ENCODE peak calls at places on chromosomes 13 and 19, in four cellular contexts. U is HepG2, H is K562, L is GM12878. D is an unnamed sample.
A peak's percentile ranks its signal among the peaks of the same experiment; 100 is the strongest.

GRCh38 chr19:14582894-14583340 is at the start of gene CLEC17A:
- DNase-seq in H (no peak), U (no peak), L (peak; percentile 66), D (no peak)

GRCh38 chr19:42563352-42564210 is 31.1 kb downstream of the CEACAM8 start:
- DNase-seq in H (peak; percentile 66), L (no peak), U (peak; percentile 39), D (peak; percentile 76)

GRCh38 chr19:13839938-13840750 is 36.8 kb upstream of the NANOS3 start:
- DNase-seq in U (no peak), L (no peak), H (no peak), D (no peak)

GRCh38 chr19:55640043-55640576 is 692 bp upstream of the ZNF580 start:
- DNase-seq in L (no peak), H (peak; percentile 62), U (no peak), D (peak; percentile 49)

GRCh38 chr19:31285744-31286143 is 63.5 kb downstream of the TSHZ3 start:
- DNase-seq in U (no peak), H (no peak), L (no peak), D (no peak)

GRCh38 chr19:18093439-18094161 is 4.0 kb upstream of the MAST3 start:
- DNase-seq in U (peak; percentile 47), H (peak; percentile 91), L (no peak), D (peak; percentile 68)

GRCh38 chr13:87089391-87089790 is 581.8 kb upstream of the SLITRK5 start:
- DNase-seq in H (no peak), L (no peak), U (no peak), D (no peak)

GRCh38 chr19:3982701-3983541 is 2.3 kb downstream of the EEF2 start:
- DNase-seq in H (peak; percentile 47), L (no peak), U (peak; percentile 41), D (no peak)

GRCh38 chr13:41563501-41564001 is 106.2 kb downstream of the RGCC start:
- DNase-seq in U (peak; percentile 57), H (no peak), L (no peak), D (no peak)

GRCh38 chr13:27536361-27537101 is 83.8 kb downstream of the LNX2 start:
- DNase-seq in U (no peak), H (no peak), L (no peak), D (no peak)

GRCh38 chr13:71240906-71241305 is 626.1 kb downstream of the DACH1 start:
- DNase-seq in U (no peak), L (no peak), H (no peak), D (no peak)

GRCh38 chr13:97975280-97975850 is 21.9 kb downstream of the IPO5 start:
- DNase-seq in U (no peak), H (no peak), L (no peak), D (no peak)

GRCh38 chr13:31950121-31950810 is 81.3 kb upstream of the FRY start:
- DNase-seq in H (no peak), U (no peak), L (no peak), D (no peak)

GRCh38 chr13:113955235-113955634 is 18.6 kb downstream of the C13orf46 start:
- DNase-seq in U (no peak), H (no peak), L (no peak), D (no peak)

GRCh38 chr19:57558525-57558924 is 1.1 kb downstream of the ZNF550 start:
- DNase-seq in L (no peak), U (peak; percentile 18), H (peak; percentile 18), D (no peak)

GRCh38 chr13:58085819-58086218 is 454.3 kb downstream of the PCDH17 start:
- DNase-seq in U (no peak), L (no peak), H (no peak), D (no peak)

GRCh38 chr19:511101-511841 is 4.0 kb downstream of the TPGS1 start:
- DNase-seq in U (no peak), H (peak; percentile 15), L (no peak), D (no peak)

GRCh38 chr19:40377876-40378385 is 12.1 kb downstream of the HIPK4 start:
- DNase-seq in U (no peak), H (no peak), L (no peak), D (no peak)

GRCh38 chr19:29211562-29212416 is 1.2 kb downstream of the UQCRFS1 start:
- DNase-seq in H (peak; percentile 18), U (peak; percentile 7), L (no peak), D (peak; percentile 60)

GRCh38 chr13:37074703-37075102 is 15.2 kb upstream of the SUPT20H start:
- DNase-seq in U (no peak), H (no peak), L (no peak), D (peak; percentile 11)

GRCh38 chr13:39463611-39464010 is 139.4 kb downstream of the LHFPL6 start:
- DNase-seq in U (no peak), H (no peak), L (no peak), D (no peak)

GRCh38 chr19:11673608-11674041 is 65.1 kb downstream of the ZNF823 start:
- DNase-seq in H (peak; percentile 37), U (peak; percentile 68), L (no peak), D (peak; percentile 21)

GRCh38 chr19:13154241-13154778 is 4.1 kb downstream of the IER2 start:
- DNase-seq in L (no peak), H (peak; percentile 58), U (peak; percentile 65), D (peak; percentile 65)

GRCh38 chr19:16435238-16435911 is 36.4 kb downstream of the EPS15L1 start:
- DNase-seq in L (no peak), H (no peak), U (no peak), D (no peak)

GRCh38 chr19:49896863-49897621 is at the start of gene IL4I1:
- DNase-seq in U (no peak), H (no peak), L (peak; percentile 96), D (no peak)

GRCh38 chr13:101487046-101487830 is 34.8 kb downstream of the ITGBL1 start:
- DNase-seq in L (no peak), U (no peak), H (no peak), D (no peak)
- TF ChIP-seq KDM1A in L (no peak), U (no peak), H (no peak), D (no peak)

DNA sequence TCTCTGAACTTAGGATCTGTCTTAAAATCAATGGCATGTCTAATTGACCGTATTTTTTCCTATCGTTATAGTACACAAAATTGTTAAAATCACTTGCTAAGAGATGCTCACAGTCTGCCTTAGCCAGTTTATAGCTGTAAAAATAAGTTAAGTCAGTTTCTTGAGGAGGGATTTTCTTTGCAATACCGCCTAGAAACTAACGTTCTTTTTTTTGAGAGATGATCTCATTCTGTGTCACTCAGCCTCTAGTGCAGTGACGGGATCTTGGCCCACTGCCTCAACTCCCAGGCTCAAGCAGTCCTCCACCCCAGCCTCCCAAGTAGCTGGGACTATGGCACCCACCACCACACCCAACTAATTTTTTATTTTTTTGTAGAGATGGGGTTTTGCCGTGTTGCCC is 4.4 kb downstream of the CKAP2 start:
- DNase-seq in H (no peak), L (no peak), U (no peak), D (no peak)
- TF ChIP-seq BHLHE40 in H (no peak), L (no peak), U (no peak), D (no peak)

GRCh38 chr13:30115257-30115600 is 192.1 kb downstream of the KATNAL1 start:
- DNase-seq in U (no peak), L (no peak), H (no peak), D (no peak)
- H3K4me3 ChIP-seq in U (peak overlapping the region; percentile 69), L (peak overlapping the region; percentile 63), H (peak overlapping the region; percentile 51), D (no peak overlapping the region)

DNA sequence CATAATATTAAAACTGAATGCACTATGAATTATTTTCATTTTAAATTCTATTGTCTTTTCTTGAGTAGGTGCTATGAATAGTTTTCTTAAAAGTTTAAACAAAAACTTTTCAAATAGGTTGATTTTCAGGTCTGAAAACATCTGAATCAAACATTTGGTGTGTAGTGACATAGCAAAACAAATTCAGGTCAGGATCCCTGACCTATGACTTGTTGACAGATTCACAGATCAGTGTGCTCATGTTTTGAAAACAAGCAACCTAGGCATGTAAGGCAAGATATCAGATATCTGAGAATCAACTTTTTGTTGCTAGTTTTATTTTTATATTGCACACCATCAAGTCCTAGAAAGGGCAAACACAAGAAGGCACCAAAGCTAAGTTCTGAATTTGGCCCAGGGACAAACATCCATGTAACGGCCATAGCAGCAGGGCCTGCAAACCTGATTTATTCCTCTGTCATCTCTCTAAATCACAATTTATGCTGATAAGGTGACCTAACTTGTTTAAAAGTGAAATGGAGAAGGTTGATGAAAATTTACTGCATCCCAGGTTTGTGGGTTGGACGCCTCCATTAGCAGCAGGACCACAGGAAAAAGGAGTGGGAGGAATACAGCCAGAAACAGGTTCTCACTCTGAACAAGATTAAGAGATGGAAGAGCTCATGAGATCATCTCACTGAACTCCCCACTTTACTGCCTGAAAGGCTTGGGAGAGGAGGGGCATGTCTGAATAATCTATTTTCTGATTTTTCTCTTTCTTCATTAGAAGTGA is 337.7 kb downstream of the KCNRG start:
- DNase-seq in U (no peak), L (no peak), H (no peak), D (no peak)
- TF ChIP-seq KDM1A in U (no peak), L (no peak), H (no peak), D (no peak)

GRCh38 chr13:47949799-47950198 is 51.3 kb downstream of the SUCLA2 start:
- DNase-seq in U (no peak), L (no peak), H (no peak), D (no peak)

DNA sequence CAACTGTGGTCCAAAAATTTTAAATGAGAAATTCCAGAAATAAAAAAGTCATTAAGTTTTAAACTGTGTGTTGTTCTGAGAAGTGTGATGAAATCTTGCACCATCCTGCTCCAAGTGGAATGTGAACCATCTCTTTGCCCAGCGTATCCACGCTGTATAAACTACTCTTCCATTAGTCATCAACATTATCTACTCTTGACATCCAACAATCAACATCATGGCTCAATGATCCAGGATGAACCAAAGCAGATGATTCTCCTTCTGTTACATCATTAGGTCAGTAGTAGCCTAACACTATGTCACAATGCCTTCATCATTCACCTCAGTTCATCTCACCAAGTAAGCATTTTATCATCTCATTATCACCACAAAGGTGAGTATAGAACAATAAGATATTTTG is 55.3 kb downstream of the SUCLA2 start:
- DNase-seq in H (no peak), L (no peak), U (peak; percentile 4), D (peak; percentile 22)
- TF ChIP-seq BHLHE40 in H (no peak), L (no peak), U (no peak), D (no peak)

DNA sequence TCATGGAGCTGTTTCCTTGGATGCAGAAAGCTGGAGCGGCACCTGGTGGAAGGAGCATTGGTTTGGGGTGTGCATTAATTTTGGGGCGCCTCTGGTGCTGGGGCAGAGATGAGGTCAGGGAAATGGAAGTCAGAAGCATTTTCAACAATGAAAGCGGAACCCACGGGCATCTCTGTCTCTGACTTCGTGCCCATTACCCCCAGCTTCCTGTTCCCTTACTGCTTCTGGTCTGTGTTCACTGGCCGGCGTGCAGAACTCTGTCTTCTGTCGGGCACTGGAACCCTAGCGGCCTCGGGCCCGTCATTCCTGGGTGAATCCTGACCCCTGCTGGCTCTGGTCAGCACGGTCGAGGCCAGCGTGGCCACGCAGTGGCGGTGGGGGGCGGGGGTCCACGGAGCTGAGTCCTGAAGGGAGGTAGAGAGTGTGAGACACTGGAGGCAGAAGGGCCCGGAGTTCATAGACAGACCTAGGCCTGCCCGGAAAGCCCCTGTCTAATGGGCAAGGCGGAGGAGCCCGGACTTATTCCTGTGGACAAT is 7.9 kb upstream of the LINGO3 start:
- DNase-seq in L (no peak), U (peak; percentile 55), H (peak; percentile 43), D (no peak)
- H3K4me3 ChIP-seq in L (no peak overlapping the region), U (no peak overlapping the region), H (no peak overlapping the region), D (no peak overlapping the region)

DNA sequence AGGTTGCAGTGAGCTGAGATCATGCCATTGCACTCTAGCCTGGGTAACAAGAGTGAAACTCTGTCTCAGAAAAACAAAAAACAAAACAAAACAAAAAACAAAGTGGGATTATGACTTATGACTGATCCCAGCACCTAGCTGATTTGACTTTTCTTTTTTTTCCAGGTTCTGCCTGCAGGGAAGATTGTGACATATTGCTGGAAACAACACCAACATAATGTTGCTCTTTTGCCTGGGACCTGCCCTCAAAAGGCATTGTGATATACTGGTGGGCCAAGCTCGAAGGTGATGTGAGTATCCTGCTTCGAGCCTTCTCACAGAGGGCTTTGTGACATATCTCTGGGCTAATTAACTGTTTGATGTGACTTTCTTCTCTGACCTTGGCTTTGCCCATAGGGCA is 42.0 kb upstream of the ZNF43 start:
- DNase-seq in U (no peak), H (no peak), L (no peak), D (no peak)
- TF ChIP-seq KDM1A in U (no peak), H (no peak), L (no peak), D (no peak)